ENCODE peak calls at places on chromosomes 5 and 9, in six cellular contexts. J is activated CD8-positive, alpha-beta memory T cell treated with anti-CD3 and anti-CD28 coated beads for 48 hours; M is PC-3; W is astrocyte of the cerebellum; I is stromal cell of bone marrow; U is vagina. K is an unnamed sample.

GRCh38 chr9:113409481-113409880 is 994 bp downstream of the POLE3 start:
- DNase-seq in J (no peak), I (no peak), U (no peak), M (no peak), W (no peak), K (peak; percentile 53)

GRCh38 chr5:150024241-150024984 is 23.9 kb downstream of the HMGXB3 start:
- DNase-seq in M (no peak), J (no peak), U (no peak), W (no peak), I (no peak), K (no peak)

GRCh38 chr5:8247485-8247884 is 378.5 kb downstream of the MTRR start:
- DNase-seq in U (no peak), J (no peak), W (no peak), M (peak; percentile 58), I (no peak), K (no peak)

GRCh38 chr9:21965401-21965951 is 28.7 kb downstream of the CDKN2A start:
- DNase-seq in I (peak; percentile 47), W (no peak), J (no peak), U (no peak), M (peak; percentile 60), K (no peak)

GRCh38 chr9:4713849-4714248 is 27.2 kb downstream of the AK3 start:
- DNase-seq in W (no peak), U (no peak), J (no peak), M (no peak), I (no peak), K (no peak)

GRCh38 chr5:139740138-139740992 is 55.2 kb upstream of the PSD2 start:
- DNase-seq in J (no peak), U (no peak), W (no peak), M (no peak), I (no peak), K (no peak)

GRCh38 chr9:27362447-27363210 is 65.7 kb upstream of the EQTN start:
- DNase-seq in W (no peak), J (no peak), U (no peak), M (no peak), I (no peak), K (no peak)

GRCh38 chr5:154701181-154701580 is 54.0 kb upstream of the LARP1 start:
- DNase-seq in U (no peak), M (no peak), J (no peak), I (no peak), W (no peak), K (no peak)

GRCh38 chr9:106653111-106653697 is 209.8 kb upstream of the ZNF462 start:
- DNase-seq in M (no peak), U (no peak), W (no peak), J (no peak), I (peak; percentile 72), K (no peak)

GRCh38 chr5:10987881-10988504 is 227.0 kb upstream of the DAP start:
- DNase-seq in U (no peak), W (no peak), M (peak; percentile 75), I (no peak), J (peak; percentile 40), K (peak; percentile 12)

GRCh38 chr5:160269017-160269416 is 39.7 kb downstream of the FABP6 start:
- DNase-seq in J (no peak), I (peak; percentile 17), U (no peak), M (no peak), W (peak; percentile 28), K (no peak)

GRCh38 chr9:79673614-79674013 is 101.8 kb downstream of the TLE4 start:
- DNase-seq in W (no peak), I (no peak), J (no peak), M (no peak), U (no peak), K (no peak)

GRCh38 chr9:122498883-122499288 is 11.7 kb upstream of the OR1J2 start:
- DNase-seq in M (peak; percentile 66), J (no peak), I (peak; percentile 3), W (peak; percentile 3), U (no peak), K (peak; percentile 54)

GRCh38 chr5:50547303-50547702 is 106.2 kb upstream of the EMB start:
- DNase-seq in I (no peak), U (no peak), M (no peak), J (no peak), W (no peak), K (no peak)

GRCh38 chr5:126274396-126274795 is 148.8 kb upstream of the GRAMD2B start:
- DNase-seq in W (no peak), M (peak; percentile 39), J (no peak), I (no peak), U (no peak), K (no peak)

GRCh38 chr9:128245293-128246151 is 30.3 kb downstream of the GOLGA2 start:
- DNase-seq in W (peak; percentile 5), M (no peak), J (no peak), U (no peak), I (no peak), K (peak; percentile 57)

GRCh38 chr5:45521067-45521466 is 175.1 kb downstream of the HCN1 start:
- DNase-seq in I (peak; percentile 11), M (peak; percentile 35), U (no peak), W (peak; percentile 39), J (no peak), K (peak; percentile 5)

GRCh38 chr5:79971156-79971555 is 19.9 kb downstream of the MTX3 start:
- DNase-seq in W (peak; percentile 9), I (no peak), J (no peak), U (no peak), M (peak; percentile 60), K (no peak)

GRCh38 chr5:177447066-177447610 is 524 bp downstream of the PRR7 start:
- DNase-seq in M (peak; percentile 60), I (no peak), U (no peak), J (no peak), W (no peak), K (peak; percentile 78)

GRCh38 chr9:15246688-15247087 is 60.3 kb downstream of the TTC39B start:
- DNase-seq in M (peak; percentile 66), W (no peak), I (peak; percentile 29), J (no peak), U (no peak), K (no peak)

GRCh38 chr5:395156-395920 is 47.6 kb upstream of the EXOC3 start:
- DNase-seq in M (peak; percentile 51), U (peak; percentile 92), W (no peak), J (no peak), I (peak; percentile 84), K (no peak)

GRCh38 chr9:5644522-5644921 is 15.6 kb downstream of the RIC1 start:
- DNase-seq in M (peak; percentile 67), W (no peak), I (no peak), J (no peak), U (no peak), K (peak; percentile 66)

GRCh38 chr5:64210866-64211265 is 45.2 kb downstream of the RNF180 start:
- DNase-seq in I (peak; percentile 85), W (peak; percentile 78), M (peak; percentile 87), J (no peak), U (no peak), K (peak; percentile 81)

GRCh38 chr5:19891658-19892057 is 96.3 kb downstream of the CDH18 start:
- DNase-seq in I (peak; percentile 17), M (peak; percentile 58), J (no peak), U (no peak), W (peak; percentile 13), K (no peak)

K was measured in RKO.